ENCODE peak calls at places on chromosomes 3 and 15, in ten cellular contexts. B, D, V, J, N, U, K, R, M and F are unnamed samples.

GRCh38 chr15:56871180-56871579 is 47.3 kb upstream of the TCF12 start:
- DNase-seq in B (peak; percentile 72), D (no peak), V (no peak), J (no peak), N (no peak), U (peak; percentile 79), K (no peak), R (no peak), M (no peak), F (no peak)

GRCh38 chr3:79368403-79368802 is 399.4 kb downstream of the ROBO1 start:
- DNase-seq in B (no peak), D (no peak), V (no peak), J (no peak), N (no peak), U (no peak), K (no peak), R (no peak), M (no peak), F (no peak)

GRCh38 chr15:56754993-56755392 is 21.7 kb upstream of the ZNF280D start:
- DNase-seq in B (no peak), D (no peak), V (no peak), J (no peak), N (no peak), U (peak; percentile 68), K (no peak), R (no peak), M (no peak), F (no peak)

GRCh38 chr3:98791341-98792325 is 28.5 kb downstream of the ST3GAL6 start:
- DNase-seq in B (no peak), D (no peak), V (no peak), J (no peak), N (no peak), U (peak; percentile 45), K (no peak), R (no peak), M (no peak), F (no peak)

GRCh38 chr15:100383302-100384107 is 41.7 kb upstream of the ADAMTS17 start:
- DNase-seq in B (peak; percentile 2), D (no peak), V (peak; percentile 36), J (no peak), N (no peak), U (peak; percentile 8), K (no peak), R (peak; percentile 53), M (peak; percentile 74), F (peak; percentile 42)

GRCh38 chr15:69573815-69574472 is 121.3 kb downstream of the RPLP1 start:
- DNase-seq in B (no peak), D (no peak), V (no peak), J (no peak), N (no peak), U (peak; percentile 18), K (no peak), R (no peak), M (no peak), F (no peak)

GRCh38 chr3:53842436-53843194 is 3.6 kb downstream of the CHDH start:
- DNase-seq in B (no peak), D (no peak), V (peak; percentile 92), J (peak; percentile 80), N (peak; percentile 46), U (peak; percentile 32), K (no peak), R (peak; percentile 79), M (peak; percentile 94), F (no peak)

GRCh38 chr3:115960799-115961198 is 337.5 kb downstream of the GAP43 start:
- DNase-seq in B (peak; percentile 9), D (no peak), V (no peak), J (no peak), N (no peak), U (no peak), K (peak; percentile 53), R (no peak), M (no peak), F (no peak)

GRCh38 chr3:15051531-15051930 is 13.6 kb downstream of the MRPS25 start:
- DNase-seq in B (peak; percentile 67), D (no peak), V (no peak), J (peak; percentile 68), N (peak; percentile 21), U (peak; percentile 49), K (peak; percentile 50), R (peak; percentile 61), M (peak; percentile 48), F (peak; percentile 67)

GRCh38 chr3:56976666-56977560 is 83.6 kb upstream of the SPATA12 start:
- DNase-seq in B (peak; percentile 36), D (peak; percentile 76), V (no peak), J (no peak), N (no peak), U (peak; percentile 74), K (peak; percentile 29), R (no peak), M (no peak), F (no peak)

GRCh38 chr15:31483053-31483923 is 156.7 kb downstream of the KLF13 start:
- DNase-seq in B (no peak), D (no peak), V (no peak), J (peak; percentile 61), N (no peak), U (no peak), K (peak; percentile 38), R (peak; percentile 53), M (no peak), F (no peak)

GRCh38 chr3:64223809-64224570 is 1.3 kb downstream of the PRICKLE2 start:
- DNase-seq in B (no peak), D (no peak), V (no peak), J (no peak), N (no peak), U (peak; percentile 62), K (no peak), R (peak; percentile 27), M (peak; percentile 13), F (no peak)

GRCh38 chr3:123749716-123750115 is 134.4 kb downstream of the MYLK start:
- DNase-seq in B (no peak), D (no peak), V (no peak), J (no peak), N (no peak), U (peak; percentile 94), K (no peak), R (no peak), M (no peak), F (no peak)

GRCh38 chr15:100890059-100890720 is 10.6 kb downstream of the ALDH1A3 start:
- DNase-seq in B (no peak), D (no peak), V (no peak), J (peak; percentile 8), N (no peak), U (no peak), K (no peak), R (no peak), M (no peak), F (no peak)

GRCh38 chr15:101801048-101801447 is 2.3 kb upstream of the OR4F6 start:
- DNase-seq in B (no peak), D (no peak), V (no peak), J (no peak), N (no peak), U (no peak), K (no peak), R (no peak), M (no peak), F (no peak)

GRCh38 chr3:184459355-184459754 is 79.5 kb downstream of the CHRD start:
- DNase-seq in B (no peak), D (peak; percentile 8), V (no peak), J (no peak), N (no peak), U (peak; percentile 94), K (no peak), R (no peak), M (no peak), F (no peak)

GRCh38 chr3:56725175-56725574 is 42.1 kb upstream of the TASOR start:
- DNase-seq in B (no peak), D (no peak), V (no peak), J (peak; percentile 79), N (no peak), U (no peak), K (no peak), R (peak; percentile 41), M (no peak), F (no peak)

GRCh38 chr15:76337047-76337738 is 620 bp downstream of the ISL2 start:
- DNase-seq in B (peak; percentile 57), D (no peak), V (no peak), J (no peak), N (no peak), U (no peak), K (peak; percentile 35), R (peak; percentile 30), M (no peak), F (no peak)

GRCh38 chr3:66039590-66039887 is 821 bp upstream of the MAGI1 start:
- DNase-seq in B (no peak), D (peak; percentile 55), V (peak; percentile 81), J (peak; percentile 58), N (peak; percentile 17), U (peak; percentile 21), K (peak; percentile 56), R (peak; percentile 55), M (peak; percentile 62), F (peak; percentile 58)

GRCh38 chr3:153641321-153641720 is 479.3 kb downstream of the RAP2B start:
- DNase-seq in B (no peak), D (no peak), V (no peak), J (no peak), N (no peak), U (no peak), K (no peak), R (no peak), M (no peak), F (no peak)
- TF ChIP-seq CTCF in B (no peak), D (no peak), V (no peak), J (no peak), N (no peak), U (no peak), K (no peak), R (no peak), M (no peak), F (no peak)

GRCh38 chr3:143192193-143192592 is 72.6 kb downstream of the CHST2 start:
- DNase-seq in B (no peak), D (no peak), V (no peak), J (no peak), N (no peak), U (no peak), K (no peak), R (no peak), M (no peak), F (no peak)
- TF ChIP-seq CTCF in B (no peak), D (no peak), V (no peak), J (no peak), N (no peak), U (no peak), K (no peak), R (no peak), M (no peak), F (no peak)

GRCh38 chr3:32175607-32176197 is 62.8 kb upstream of the CMTM8 start:
- DNase-seq in B (peak; percentile 81), D (no peak), V (no peak), J (peak; percentile 76), N (peak; percentile 34), U (peak; percentile 76), K (peak; percentile 70), R (peak; percentile 86), M (peak; percentile 61), F (peak; percentile 73)
- TF ChIP-seq CTCF in B (peak; percentile 73), D (no peak), V (peak; percentile 38), J (peak; percentile 56), N (peak; percentile 84), U (peak; percentile 63), K (peak; percentile 72), R (peak; percentile 37), M (peak; percentile 44), F (peak; percentile 87)

DNA sequence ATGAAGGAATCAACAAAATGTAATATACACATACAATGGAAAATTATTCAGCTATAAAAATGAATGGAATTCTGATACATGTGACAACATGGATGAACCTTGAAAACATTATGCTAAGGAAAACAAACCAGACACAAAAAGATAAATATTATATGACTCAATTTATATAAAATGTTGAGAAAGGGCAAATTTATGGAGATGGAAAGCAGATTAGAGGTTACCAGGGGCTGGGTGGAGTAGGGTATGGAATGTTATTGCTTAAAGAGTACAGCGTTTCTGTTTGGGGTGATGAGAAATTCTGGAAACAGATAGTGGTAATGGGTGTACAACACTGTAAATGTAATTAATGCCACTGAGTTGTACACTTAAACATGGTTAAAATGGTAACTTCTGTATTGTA is 50.9 kb downstream of the EMC4 start:
- DNase-seq in B (no peak), D (no peak), V (no peak), J (no peak), N (no peak), U (no peak), K (no peak), R (no peak), M (no peak), F (no peak)
- TF ChIP-seq CTCF in B (no peak), D (no peak), V (no peak), J (no peak), N (no peak), U (no peak), K (no peak), R (no peak), M (no peak), F (no peak)